ENCODE peak calls at places on chromosome 10, in eight cellular contexts. V is AG04450; Y is neural progenitor cell; T is hepatocyte; M is T-cell; H is stimulated activated CD8-positive, alpha-beta memory T cell treated with anti-CD3 and anti-CD28 coated beads, Interleukin-4, amount 100 ng/mL, for 48 hours; G is heart right ventricle; Z is activated T-helper 9 cell treated with anti-CD3 and anti-CD28 coated beads, Interleukin-2, amount 50 U/mL, for 16 hours. J is an unnamed sample.

GRCh38 chr10:11110499-11110898 is 92.8 kb downstream of the CELF2 start:
- DNase-seq in M (no peak), H (no peak), Y (peak; percentile 17), T (no peak), Z (no peak), V (no peak), G (no peak), J (no peak)

GRCh38 chr10:3924344-3924743 is 139.3 kb upstream of the KLF6 start:
- DNase-seq in M (no peak), T (no peak), Y (no peak), H (no peak), V (peak; percentile 24), G (no peak), Z (no peak), J (no peak)

GRCh38 chr10:97207131-97207530 is 21.4 kb upstream of the SLIT1 start:
- DNase-seq in G (no peak), M (no peak), V (no peak), Z (no peak), Y (no peak), H (peak; percentile 23), T (no peak), J (no peak)

GRCh38 chr10:4939224-4940072 is 23.8 kb upstream of the AKR1C1 start:
- DNase-seq in H (no peak), Z (no peak), V (no peak), M (no peak), G (no peak), Y (no peak), T (no peak), J (no peak)

GRCh38 chr10:104274762-104275721 is 6.1 kb downstream of the GSTO2 start:
- DNase-seq in Z (peak; percentile 28), Y (peak; percentile 73), V (no peak), M (no peak), T (peak; percentile 61), G (no peak), H (peak; percentile 71), J (no peak)

GRCh38 chr10:5317547-5318107 is 47.1 kb upstream of the UCN3 start:
- DNase-seq in Y (no peak), H (peak; percentile 85), V (no peak), M (peak; percentile 43), T (no peak), Z (peak; percentile 64), G (no peak), J (peak; percentile 26)

GRCh38 chr10:32981760-32982159 is 23.7 kb upstream of the ITGB1 start:
- DNase-seq in V (no peak), T (peak; percentile 62), Z (no peak), M (no peak), H (no peak), Y (no peak), G (peak; percentile 63), J (peak; percentile 9)

GRCh38 chr10:108911814-108912541 is 1011.3 kb downstream of the XPNPEP1 start:
- DNase-seq in G (peak; percentile 27), T (peak; percentile 86), H (no peak), Z (no peak), M (no peak), Y (peak; percentile 93), V (peak; percentile 33), J (no peak)

GRCh38 chr10:86370006-86370585 is 3.5 kb upstream of the GRID1 start:
- DNase-seq in M (no peak), Z (no peak), Y (no peak), H (no peak), T (no peak), V (no peak), G (no peak), J (no peak)

GRCh38 chr10:12372846-12373245 is 23.5 kb downstream of the CAMK1D start:
- DNase-seq in T (no peak), H (no peak), Y (no peak), G (no peak), V (no peak), M (no peak), Z (no peak), J (no peak)

GRCh38 chr10:120971671-120972070 is 120.5 kb downstream of the WDR11 start:
- DNase-seq in V (no peak), T (no peak), H (no peak), Y (no peak), Z (no peak), M (no peak), G (no peak), J (no peak)

GRCh38 chr10:110887560-110887959 is 15.8 kb downstream of the PDCD4 start:
- DNase-seq in Y (no peak), M (no peak), G (no peak), T (no peak), Z (no peak), H (no peak), V (no peak), J (no peak)

GRCh38 chr10:122245136-122245535 is 26.0 kb upstream of the BTBD16 start:
- DNase-seq in H (no peak), V (no peak), Z (no peak), T (no peak), G (no peak), Y (no peak), M (no peak), J (no peak)

GRCh38 chr10:13234172-13234571 is at the start of gene UCMA:
- DNase-seq in M (no peak), T (no peak), Y (no peak), V (no peak), H (no peak), Z (no peak), G (no peak), J (no peak)

GRCh38 chr10:58465641-58466040 is 47.0 kb upstream of the BICC1 start:
- DNase-seq in G (no peak), H (no peak), T (no peak), Y (no peak), V (no peak), M (no peak), Z (no peak), J (no peak)

GRCh38 chr10:131076341-131076740 is 235.2 kb downstream of the TCERG1L start:
- DNase-seq in Y (no peak), H (no peak), G (no peak), Z (no peak), T (no peak), V (no peak), M (no peak), J (no peak)

GRCh38 chr10:48536916-48537890 is 67.7 kb downstream of the ARHGAP22 start:
- DNase-seq in Y (no peak), G (no peak), H (no peak), V (no peak), M (no peak), Z (no peak), T (no peak), J (no peak)

GRCh38 chr10:130579913-130580312 is 443.7 kb downstream of the GLRX3 start:
- DNase-seq in Z (no peak), T (no peak), M (no peak), Y (no peak), H (no peak), G (no peak), V (no peak), J (no peak)

GRCh38 chr10:102119417-102120141 is 589 bp downstream of the LDB1 start:
- DNase-seq in Z (no peak), V (peak; percentile 36), T (peak; percentile 72), M (peak; percentile 33), Y (peak; percentile 64), G (peak; percentile 88), H (peak; percentile 72), J (no peak)

GRCh38 chr10:129713659-129714265 is 246.7 kb downstream of the MGMT start:
- DNase-seq in Y (no peak), T (no peak), V (no peak), G (no peak), H (no peak), Z (no peak), M (no peak), J (no peak)

GRCh38 chr10:104556831-104557230 is 84.3 kb upstream of the SORCS3 start:
- DNase-seq in T (no peak), Y (no peak), M (no peak), V (no peak), H (no peak), G (no peak), Z (no peak), J (no peak)

GRCh38 chr10:97762816-97763215 is 9.0 kb downstream of the SFRP5 start:
- DNase-seq in Y (peak; percentile 84), Z (no peak), T (no peak), M (no peak), G (no peak), V (no peak), H (no peak), J (no peak)

GRCh38 chr10:99535764-99536399 is 3.1 kb downstream of the NKX2-3 start:
- DNase-seq in Y (peak; percentile 49), M (no peak), G (no peak), Z (no peak), H (no peak), T (no peak), V (no peak), J (no peak)

GRCh38 chr10:117240730-117241529 is at the start of gene SLC18A2:
- DNase-seq in M (no peak), Z (no peak), Y (peak; percentile 78), V (no peak), H (no peak), G (no peak), T (no peak), J (no peak)

GRCh38 chr10:14074062-14074884 is 256.5 kb downstream of the FRMD4A start:
- DNase-seq in G (peak; percentile 85), M (no peak), Z (no peak), V (peak; percentile 100), T (peak; percentile 88), H (no peak), Y (no peak), J (no peak)